ENCODE peak calls at places on chromosomes 2 and 18, in five cellular contexts. P, A, Z, K and I are unnamed samples.

GRCh38 chr18:41721103-41721502 is 233.9 kb upstream of the PIK3C3 start:
- DNase-seq in P (no peak), A (no peak), Z (no peak), K (no peak), I (no peak)

GRCh38 chr2:147275943-147276342 is 568.9 kb upstream of the ACVR2A start:
- DNase-seq in P (no peak), A (peak; percentile 49), Z (no peak), K (no peak), I (no peak)

GRCh38 chr2:74845217-74845751 is 11.4 kb downstream of the HK2 start:
- DNase-seq in P (peak; percentile 23), A (peak; percentile 72), Z (peak; percentile 84), K (peak; percentile 55), I (peak; percentile 87)

GRCh38 chr2:164784376-164784775 is 57.2 kb downstream of the COBLL1 start:
- DNase-seq in P (no peak), A (no peak), Z (no peak), K (no peak), I (no peak)

GRCh38 chr18:32362484-32362883 is 108.2 kb downstream of the GAREM1 start:
- DNase-seq in P (no peak), A (no peak), Z (no peak), K (no peak), I (no peak)

GRCh38 chr2:216732334-216732733 is 37.0 kb upstream of the IGFBP5 start:
- DNase-seq in P (no peak), A (peak; percentile 32), Z (no peak), K (no peak), I (no peak)

GRCh38 chr18:50659091-50660003 is 99.5 kb downstream of the MAPK4 start:
- DNase-seq in P (no peak), A (no peak), Z (no peak), K (no peak), I (peak; percentile 26)

GRCh38 chr18:59056706-59057492 is 82.8 kb upstream of the SEC11C start:
- DNase-seq in P (no peak), A (peak; percentile 83), Z (no peak), K (peak; percentile 62), I (peak; percentile 60)

GRCh38 chr2:29011650-29012060 is 30.6 kb downstream of the TOGARAM2 start:
- DNase-seq in P (peak; percentile 66), A (no peak), Z (no peak), K (no peak), I (peak; percentile 41)

GRCh38 chr2:207967121-207967520 is 58.2 kb downstream of the PLEKHM3 start:
- DNase-seq in P (no peak), A (no peak), Z (no peak), K (no peak), I (no peak)

GRCh38 chr2:226179010-226179409 is 620.6 kb downstream of the IRS1 start:
- DNase-seq in P (no peak), A (no peak), Z (no peak), K (no peak), I (no peak)

GRCh38 chr2:239704737-239705136 is 303.9 kb upstream of the HDAC4 start:
- DNase-seq in P (no peak), A (no peak), Z (no peak), K (no peak), I (no peak)

GRCh38 chr2:96819101-96819875 is 3.2 kb downstream of the CNNM3 start:
- DNase-seq in P (no peak), A (peak; percentile 47), Z (no peak), K (no peak), I (no peak)

GRCh38 chr2:218664653-218665052 is 5.2 kb downstream of the BCS1L start:
- DNase-seq in P (no peak), A (no peak), Z (no peak), K (no peak), I (no peak)
- H3K27me3 ChIP-seq in P (no peaks in the 10 kb centered on the region), A (no peaks in the 10 kb centered on the region), Z (no peaks in the 10 kb centered on the region), K (no peaks in the 10 kb centered on the region), I (no peaks in the 10 kb centered on the region)

GRCh38 chr18:57436965-57437333 is 1.8 kb downstream of the ONECUT2 start:
- DNase-seq in P (no peak), A (no peak), Z (no peak), K (no peak), I (no peak)
- H3K27me3 ChIP-seq in P (peaks cover 42% of the 10 kb centered on the region), A (peaks cover 83% of the 10 kb centered on the region), Z (peaks cover 5% of the 10 kb centered on the region), K (peaks cover 77% of the 10 kb centered on the region), I (peaks cover 64% of the 10 kb centered on the region)

DNA sequence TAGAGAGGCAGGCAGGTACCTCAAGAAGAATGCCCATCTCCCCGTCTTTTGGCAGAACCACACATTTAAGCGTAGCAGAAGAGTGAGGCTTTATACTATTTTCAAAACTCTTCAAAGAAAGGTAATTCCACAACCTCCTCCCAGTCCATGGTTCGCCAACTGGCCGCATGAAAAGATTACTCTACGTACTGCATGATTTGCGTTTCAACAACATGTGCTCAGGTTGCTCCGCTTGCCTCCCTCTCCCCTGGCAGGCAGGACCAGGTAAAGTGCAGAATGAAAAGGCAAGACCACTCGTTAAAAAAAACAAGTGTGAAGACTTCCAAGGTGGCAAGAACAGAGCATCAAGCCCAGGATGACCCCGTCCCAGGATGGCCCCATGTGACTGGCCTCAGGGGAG is 143.7 kb downstream of the SP3 start:
- DNase-seq in P (no peak), A (no peak), Z (no peak), K (no peak), I (peak; percentile 74)
- H3K27me3 ChIP-seq in P (no peaks in the 10 kb centered on the region), A (no peaks in the 10 kb centered on the region), Z (no peaks in the 10 kb centered on the region), K (no peaks in the 10 kb centered on the region), I (no peaks in the 10 kb centered on the region)

DNA sequence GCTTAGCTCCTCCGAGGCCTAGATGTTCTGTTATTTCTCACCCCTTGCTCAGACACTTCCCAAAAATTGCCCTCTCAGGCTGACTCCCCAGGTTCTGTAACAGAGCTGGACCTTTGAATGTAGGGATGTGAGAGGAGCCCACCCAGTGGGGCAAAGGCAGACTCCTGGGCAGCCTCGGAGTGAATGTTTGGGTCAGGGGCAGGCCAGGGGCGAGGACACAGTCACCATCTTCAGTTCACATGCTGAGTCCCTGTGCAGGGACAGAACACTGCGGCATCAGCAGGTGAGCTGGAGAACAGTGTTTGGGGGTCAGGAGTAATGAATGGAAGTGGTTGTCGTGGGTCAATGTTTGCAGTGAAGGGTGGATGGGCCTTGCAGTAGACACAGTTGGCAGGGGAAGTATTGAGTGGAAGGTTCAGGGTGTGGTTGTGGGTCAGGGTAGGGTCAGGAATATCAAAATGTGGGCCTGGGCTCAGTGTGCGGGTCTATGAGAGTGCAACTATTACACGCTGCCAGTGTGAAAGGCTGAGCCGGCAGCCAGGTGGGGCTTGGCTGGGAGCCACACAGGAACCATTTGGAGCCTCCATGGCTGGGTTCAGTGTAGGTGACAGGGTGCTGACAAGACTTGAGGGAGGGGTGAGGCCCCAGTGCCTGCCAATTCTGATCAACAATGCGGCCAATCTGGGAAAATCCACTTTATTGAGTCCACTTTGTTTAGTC is 4.4 kb downstream of the IHH start:
- DNase-seq in P (no peak), A (no peak), Z (no peak), K (no peak), I (no peak)
- H3K27me3 ChIP-seq in P (peaks cover 24% of the 10 kb centered on the region), A (peaks cover 51% of the 10 kb centered on the region), Z (peaks cover 4% of the 10 kb centered on the region), K (peaks cover 40% of the 10 kb centered on the region), I (peaks cover 30% of the 10 kb centered on the region)

GRCh38 chr18:34970106-34970505 is 71.1 kb upstream of the MAPRE2 start:
- DNase-seq in P (no peak), A (no peak), Z (no peak), K (no peak), I (no peak)
- H3K27me3 ChIP-seq in P (no peaks in the 10 kb centered on the region), A (no peaks in the 10 kb centered on the region), Z (no peaks in the 10 kb centered on the region), K (no peaks in the 10 kb centered on the region), I (no peaks in the 10 kb centered on the region)

GRCh38 chr2:70474266-70474848 is 79.3 kb downstream of the TGFA start:
- DNase-seq in P (no peak), A (no peak), Z (no peak), K (no peak), I (no peak)
- H3K27me3 ChIP-seq in P (no peaks in the 10 kb centered on the region), A (no peaks in the 10 kb centered on the region), Z (no peaks in the 10 kb centered on the region), K (no peaks in the 10 kb centered on the region), I (no peaks in the 10 kb centered on the region)

GRCh38 chr2:120461092-120461491 is 115.2 kb downstream of the INHBB start:
- DNase-seq in P (no peak), A (no peak), Z (no peak), K (no peak), I (no peak)
- H3K27me3 ChIP-seq in P (no peaks in the 10 kb centered on the region), A (peaks cover 46% of the 10 kb centered on the region), Z (no peaks in the 10 kb centered on the region), K (no peaks in the 10 kb centered on the region), I (no peaks in the 10 kb centered on the region)

GRCh38 chr2:42079737-42080287 is 32.0 kb downstream of the PKDCC start:
- DNase-seq in P (no peak), A (no peak), Z (no peak), K (no peak), I (no peak)
- H3K27me3 ChIP-seq in P (no peaks in the 10 kb centered on the region), A (no peaks in the 10 kb centered on the region), Z (no peaks in the 10 kb centered on the region), K (no peaks in the 10 kb centered on the region), I (no peaks in the 10 kb centered on the region)

GRCh38 chr2:142136571-142136970 is 5.8 kb upstream of the LRP1B start:
- DNase-seq in P (no peak), A (no peak), Z (no peak), K (no peak), I (no peak)

GRCh38 chr2:142128105-142128504 is 2.7 kb downstream of the LRP1B start:
- DNase-seq in P (no peak), A (no peak), Z (no peak), K (no peak), I (no peak)

GRCh38 chr2:142130111-142131015 is 453 bp downstream of the LRP1B start:
- DNase-seq in P (no peak), A (peak; percentile 72), Z (peak; percentile 21), K (peak; percentile 20), I (peak; percentile 85)

GRCh38 chr2:142127248-142127647 is 3.6 kb downstream of the LRP1B start:
- DNase-seq in P (no peak), A (no peak), Z (no peak), K (no peak), I (no peak)

GRCh38 chr2:142131016-142131714 is at the start of gene LRP1B:
- DNase-seq in P (no peak), A (peak; percentile 53), Z (no peak), K (no peak), I (peak; percentile 49)
- H3K27me3 ChIP-seq in P (no peaks in the 10 kb centered on the region), A (peaks cover 11% of the 10 kb centered on the region), Z (no peaks in the 10 kb centered on the region), K (peaks cover 8% of the 10 kb centered on the region), I (no peaks in the 10 kb centered on the region)

GRCh38 chr2:120313695-120314615 is 32.0 kb upstream of the INHBB start:
- DNase-seq in P (no peak), A (no peak), Z (no peak), K (peak; percentile 27), I (peak; percentile 7)
- H3K27me3 ChIP-seq in P (no peaks in the 10 kb centered on the region), A (peaks cover 6% of the 10 kb centered on the region), Z (no peaks in the 10 kb centered on the region), K (no peaks in the 10 kb centered on the region), I (no peaks in the 10 kb centered on the region)